ENCODE peak calls at places on chromosomes 12 and 14, in seven cellular contexts. D is lung, W is adrenal gland, R is fibroblast of lung, V is pancreas, K is IMR-90, M is heart right ventricle. S is an unnamed sample.

GRCh38 chr14:85596562-85596961 is 66.6 kb downstream of the FLRT2 start:
- DNase-seq in D (no peak), W (no peak), R (no peak), V (no peak), K (no peak), M (no peak), S (no peak)

GRCh38 chr12:120980800-120981368 is 2.5 kb downstream of the HNF1A start:
- DNase-seq in D (no peak), W (no peak), R (no peak), V (no peak), K (no peak), M (no peak), S (no peak)

GRCh38 chr14:64444984-64445845 is 20.1 kb upstream of the AKAP5 start:
- DNase-seq in D (no peak), W (peak; percentile 45), R (peak; percentile 58), V (no peak), K (peak; percentile 77), M (no peak), S (peak; percentile 65)

GRCh38 chr14:100775831-100776591 is 49.3 kb downstream of the DLK1 start:
- DNase-seq in D (no peak), W (peak; percentile 12), R (peak; percentile 58), V (no peak), K (peak; percentile 39), M (no peak), S (no peak)

GRCh38 chr12:68106160-68106559 is 53.4 kb downstream of the IFNG start:
- DNase-seq in D (no peak), W (no peak), R (peak; percentile 7), V (no peak), K (no peak), M (no peak), S (peak; percentile 19)

GRCh38 chr12:125399489-125399888 is 334.3 kb downstream of the AACS start:
- DNase-seq in D (no peak), W (no peak), R (no peak), V (no peak), K (no peak), M (no peak), S (no peak)

GRCh38 chr12:117450186-117450585 is 88.8 kb upstream of the NOS1 start:
- DNase-seq in D (no peak), W (no peak), R (no peak), V (no peak), K (no peak), M (no peak), S (peak; percentile 93)

GRCh38 chr12:95385246-95385645 is 88.7 kb upstream of the METAP2 start:
- DNase-seq in D (no peak), W (peak; percentile 23), R (peak; percentile 67), V (no peak), K (peak; percentile 8), M (no peak), S (peak; percentile 94)

GRCh38 chr14:88614218-88614907 is 51.5 kb downstream of the ZC3H14 start:
- DNase-seq in D (no peak), W (no peak), R (peak; percentile 77), V (no peak), K (peak; percentile 81), M (no peak), S (no peak)

GRCh38 chr12:62260733-62261683 is 804 bp downstream of the USP15 start:
- DNase-seq in D (peak; percentile 43), W (peak; percentile 38), R (peak; percentile 40), V (no peak), K (peak; percentile 41), M (no peak), S (peak; percentile 73)

GRCh38 chr12:27337376-27337775 is 4.7 kb downstream of the BMAL2 start:
- DNase-seq in D (no peak), W (no peak), R (no peak), V (peak; percentile 49), K (no peak), M (no peak), S (no peak)

GRCh38 chr12:67827820-67828383 is 161.3 kb upstream of the IFNG-AS1 start:
- DNase-seq in D (no peak), W (peak; percentile 65), R (peak; percentile 86), V (no peak), K (peak; percentile 99), M (no peak), S (peak; percentile 19)

GRCh38 chr14:24075485-24076301 is 4.3 kb downstream of the CPNE6 start:
- DNase-seq in D (no peak), W (no peak), R (no peak), V (no peak), K (no peak), M (no peak), S (no peak)

GRCh38 chr12:131720921-131721320 is 10.0 kb downstream of the SFSWAP start:
- DNase-seq in D (no peak), W (peak; percentile 13), R (peak; percentile 3), V (no peak), K (no peak), M (no peak), S (no peak)

GRCh38 chr12:92912052-92912451 is 17.0 kb downstream of the EEA1 start:
- DNase-seq in D (no peak), W (no peak), R (peak; percentile 17), V (no peak), K (peak; percentile 32), M (no peak), S (peak; percentile 69)

GRCh38 chr14:105888784-105889665 is 362.6 kb downstream of the TMEM121 start:
- DNase-seq in D (no peak), W (no peak), R (no peak), V (no peak), K (no peak), M (no peak), S (no peak)

GRCh38 chr14:104851896-104852663 is 13.0 kb upstream of the CEP170B start:
- DNase-seq in D (no peak), W (peak; percentile 66), R (no peak), V (no peak), K (no peak), M (no peak), S (no peak)

GRCh38 chr12:132506730-132507538 is 17.0 kb downstream of the FBRSL1 start:
- DNase-seq in D (peak; percentile 67), W (peak; percentile 93), R (peak; percentile 75), V (peak; percentile 89), K (peak; percentile 77), M (peak; percentile 90), S (peak; percentile 60)

GRCh38 chr14:56002876-56003625 is 115.2 kb upstream of the PELI2 start:
- DNase-seq in D (no peak), W (no peak), R (no peak), V (no peak), K (no peak), M (no peak), S (no peak)

GRCh38 chr14:72723741-72724530 is 170.0 kb downstream of the DPF3 start:
- DNase-seq in D (no peak), W (no peak), R (peak; percentile 73), V (no peak), K (peak; percentile 44), M (no peak), S (no peak)

GRCh38 chr12:93502802-93503623 is 35.7 kb downstream of the MRPL42 start:
- DNase-seq in D (peak; percentile 55), W (peak; percentile 72), R (peak; percentile 67), V (peak; percentile 48), K (peak; percentile 48), M (no peak), S (peak; percentile 12)

GRCh38 chr12:27868165-27868564 is 88.1 kb upstream of the MANSC4 start:
- DNase-seq in D (no peak), W (no peak), R (peak; percentile 92), V (no peak), K (peak; percentile 93), M (no peak), S (peak; percentile 76)

GRCh38 chr14:23379331-23380196 is 2.7 kb downstream of the CMTM5 start:
- DNase-seq in D (peak; percentile 77), W (peak; percentile 52), R (peak; percentile 42), V (peak; percentile 93), K (peak; percentile 17), M (peak; percentile 65), S (peak; percentile 83)

GRCh38 chr12:19799886-19800602 is 360.8 kb downstream of the AEBP2 start:
- DNase-seq in D (no peak), W (no peak), R (no peak), V (no peak), K (no peak), M (no peak), S (no peak)

DNA sequence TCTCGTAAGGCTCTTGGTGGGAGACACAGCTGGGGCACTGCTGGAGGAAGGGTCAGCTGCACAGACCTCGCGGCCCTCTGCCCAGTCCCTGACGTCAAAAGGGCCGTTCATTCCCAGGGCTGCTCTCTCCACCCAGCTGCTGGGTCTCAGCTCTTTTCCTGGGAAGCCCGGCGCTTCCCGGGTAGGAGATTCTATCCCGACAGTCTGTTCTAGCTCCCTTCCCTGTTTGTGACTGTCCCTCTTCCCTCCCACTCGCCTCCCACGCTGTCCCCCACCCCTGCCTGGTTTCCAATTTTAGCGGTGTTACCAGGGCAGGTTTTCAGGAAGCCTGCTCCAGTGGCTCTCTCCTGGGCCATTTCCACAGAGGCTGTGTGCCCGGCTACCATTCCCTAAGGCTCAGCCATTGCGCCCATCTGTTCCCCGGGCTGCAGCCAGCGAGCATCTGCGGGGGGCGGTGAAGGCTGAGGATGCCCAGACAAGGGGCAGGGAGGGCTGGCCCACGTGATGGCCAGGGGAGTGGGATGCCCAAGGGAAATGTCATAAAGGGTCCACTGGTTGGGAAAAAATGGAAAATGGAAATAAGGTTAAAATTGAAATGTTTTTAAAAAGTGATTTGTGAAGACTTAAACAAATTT is 186.7 kb downstream of the CACNA1C start:
- DNase-seq in D (no peak), W (no peak), R (peak; percentile 65), V (no peak), K (peak; percentile 41), M (peak; percentile 70), S (no peak)
- H3K27ac ChIP-seq in D (peak overlapping the region; percentile 83), W (peak overlapping the region; percentile 70), R (no peak overlapping the region), V (no peak overlapping the region), K (no peak overlapping the region), M (peak overlapping the region; percentile 91), S (no peak overlapping the region)

GRCh38 chr12:6334359-6334758 is 7.5 kb downstream of the TNFRSF1A start:
- DNase-seq in D (no peak), W (no peak), R (no peak), V (no peak), K (no peak), M (no peak), S (no peak)
- H3K36me3 ChIP-seq in D (peaks cover 32% of the 10 kb centered on the region), W (peaks cover 55% of the 10 kb centered on the region), R (peaks cover 39% of the 10 kb centered on the region), V (peaks cover 10% of the 10 kb centered on the region), K (peaks cover 57% of the 10 kb centered on the region), M (peaks cover 47% of the 10 kb centered on the region), S (peaks cover 19% of the 10 kb centered on the region)

DNA sequence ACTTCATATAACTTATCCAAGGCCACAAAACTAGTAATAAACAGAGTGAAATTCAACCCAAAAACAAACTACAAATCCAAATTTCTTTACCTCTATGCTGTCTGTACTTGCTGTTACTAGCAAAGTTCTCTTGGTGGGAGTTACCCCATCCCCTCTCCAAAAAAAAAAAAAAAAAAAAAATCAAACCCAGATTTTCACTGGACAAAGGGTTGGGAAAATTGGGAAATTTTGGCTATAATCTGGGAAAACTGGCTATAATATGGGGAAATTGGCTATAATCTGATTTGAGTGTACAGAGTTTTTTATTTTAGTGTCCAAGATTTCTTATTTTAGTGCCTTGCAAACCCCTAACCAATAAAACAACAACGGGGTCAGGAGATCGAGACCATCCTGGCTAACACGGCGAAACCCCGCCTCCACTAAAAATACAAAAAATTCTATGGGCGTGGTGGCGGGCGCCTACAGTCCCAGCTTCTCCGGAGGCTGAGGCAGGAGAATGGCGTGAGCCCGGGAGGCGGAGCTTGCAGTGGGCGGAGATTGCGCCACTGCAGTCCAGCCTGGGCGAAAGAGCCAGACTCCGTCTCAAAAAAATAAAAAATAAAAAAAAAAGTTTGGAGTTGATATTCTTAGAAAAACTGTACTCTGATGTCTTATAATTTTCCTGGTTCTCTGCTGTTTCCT is 148.4 kb downstream of the CHST11 start:
- DNase-seq in D (no peak), W (no peak), R (no peak), V (no peak), K (no peak), M (no peak), S (no peak)
- H3K27ac ChIP-seq in D (no peak overlapping the region), W (peak overlapping the region; percentile 91), R (peak overlapping the region; percentile 59), V (no peak overlapping the region), K (no peak overlapping the region), M (peak overlapping the region; percentile 56), S (no peak overlapping the region)

GRCh38 chr12:5988088-5988487 is 43.0 kb upstream of the ANO2 start:
- DNase-seq in D (no peak), W (no peak), R (no peak), V (no peak), K (no peak), M (no peak), S (no peak)
- H3K36me3 ChIP-seq in D (no peaks in the 10 kb centered on the region), W (no peaks in the 10 kb centered on the region), R (no peaks in the 10 kb centered on the region), V (no peaks in the 10 kb centered on the region), K (no peaks in the 10 kb centered on the region), M (no peaks in the 10 kb centered on the region), S (no peaks in the 10 kb centered on the region)